ENCODE peak calls at places on chromosome 1, in five cellular contexts. One of them, this sample, is unnamed.

GRCh38 chr1:243851765-243852164 is 1.7 kb upstream of the AKT3 start:
- DNase-seq in anterior cingulate cortex: no peak
- DNase-seq in choroid plexus epithelial cell: no peak
- DNase-seq in fibroblast of mammary gland: no peak
- DNase-seq in mucosa of gallbladder: no peak
- DNase-seq in this sample: no peak

GRCh38 chr1:181504294-181505115 is 21.2 kb downstream of the CACNA1E start:
- DNase-seq in anterior cingulate cortex: no peak
- DNase-seq in choroid plexus epithelial cell: peak
- DNase-seq in fibroblast of mammary gland: peak
- DNase-seq in mucosa of gallbladder: no peak
- DNase-seq in this sample: peak

GRCh38 chr1:162023547-162024501 is at the start of gene OLFML2B:
- DNase-seq in anterior cingulate cortex: peak
- DNase-seq in choroid plexus epithelial cell: peak
- DNase-seq in fibroblast of mammary gland: peak
- DNase-seq in mucosa of gallbladder: peak
- DNase-seq in this sample: peak

GRCh38 chr1:68459091-68459490 is 9.3 kb upstream of the RPE65 start:
- DNase-seq in anterior cingulate cortex: no peak
- DNase-seq in choroid plexus epithelial cell: no peak
- DNase-seq in fibroblast of mammary gland: no peak
- DNase-seq in mucosa of gallbladder: no peak
- DNase-seq in this sample: no peak

GRCh38 chr1:23344987-23345472 is 946 bp upstream of the HNRNPR start:
- DNase-seq in anterior cingulate cortex: no peak
- DNase-seq in choroid plexus epithelial cell: no peak
- DNase-seq in fibroblast of mammary gland: peak
- DNase-seq in mucosa of gallbladder: no peak
- DNase-seq in this sample: peak

GRCh38 chr1:42456754-42457089 is 379 bp downstream of the PPCS start:
- DNase-seq in anterior cingulate cortex: no peak
- DNase-seq in choroid plexus epithelial cell: peak
- DNase-seq in fibroblast of mammary gland: peak
- DNase-seq in mucosa of gallbladder: peak
- DNase-seq in this sample: no peak

GRCh38 chr1:76086597-76086996 is 12.1 kb downstream of the ST6GALNAC3 start:
- DNase-seq in anterior cingulate cortex: no peak
- DNase-seq in choroid plexus epithelial cell: no peak
- DNase-seq in fibroblast of mammary gland: no peak
- DNase-seq in mucosa of gallbladder: no peak
- DNase-seq in this sample: peak

GRCh38 chr1:16207318-16208269 is 4.9 kb downstream of the ARHGEF19 start:
- DNase-seq in anterior cingulate cortex: no peak
- DNase-seq in choroid plexus epithelial cell: no peak
- DNase-seq in fibroblast of mammary gland: peak
- DNase-seq in mucosa of gallbladder: no peak
- DNase-seq in this sample: no peak

GRCh38 chr1:218656301-218657037 is 311.3 kb downstream of the TGFB2 start:
- DNase-seq in anterior cingulate cortex: no peak
- DNase-seq in choroid plexus epithelial cell: no peak
- DNase-seq in fibroblast of mammary gland: peak
- DNase-seq in mucosa of gallbladder: no peak
- DNase-seq in this sample: peak

GRCh38 chr1:223833948-223834347 is 11.8 kb downstream of the TP53BP2 start:
- DNase-seq in anterior cingulate cortex: no peak
- DNase-seq in choroid plexus epithelial cell: no peak
- DNase-seq in fibroblast of mammary gland: no peak
- DNase-seq in mucosa of gallbladder: no peak
- DNase-seq in this sample: no peak

GRCh38 chr1:156667968-156668709 is 9.1 kb downstream of the NES start:
- DNase-seq in anterior cingulate cortex: no peak
- DNase-seq in choroid plexus epithelial cell: no peak
- DNase-seq in fibroblast of mammary gland: no peak
- DNase-seq in mucosa of gallbladder: peak
- DNase-seq in this sample: no peak

GRCh38 chr1:201218409-201218808 is 27.8 kb downstream of the IGFN1 start:
- DNase-seq in anterior cingulate cortex: no peak
- DNase-seq in choroid plexus epithelial cell: no peak
- DNase-seq in fibroblast of mammary gland: no peak
- DNase-seq in mucosa of gallbladder: no peak
- DNase-seq in this sample: no peak

GRCh38 chr1:228471762-228472398 is 15.3 kb upstream of the RNF187 start:
- DNase-seq in anterior cingulate cortex: no peak
- DNase-seq in choroid plexus epithelial cell: peak
- DNase-seq in fibroblast of mammary gland: peak
- DNase-seq in mucosa of gallbladder: no peak
- DNase-seq in this sample: peak

GRCh38 chr1:208083016-208083714 is 161.0 kb downstream of the PLXNA2 start:
- DNase-seq in anterior cingulate cortex: no peak
- DNase-seq in choroid plexus epithelial cell: no peak
- DNase-seq in fibroblast of mammary gland: no peak
- DNase-seq in mucosa of gallbladder: no peak
- DNase-seq in this sample: no peak

GRCh38 chr1:68167211-68167610 is 65.1 kb downstream of the WLS start:
- DNase-seq in anterior cingulate cortex: no peak
- DNase-seq in choroid plexus epithelial cell: no peak
- DNase-seq in fibroblast of mammary gland: no peak
- DNase-seq in mucosa of gallbladder: no peak
- DNase-seq in this sample: no peak

GRCh38 chr1:22321917-22322316 is 129.7 kb upstream of the ZBTB40 start:
- DNase-seq in anterior cingulate cortex: no peak
- DNase-seq in choroid plexus epithelial cell: no peak
- DNase-seq in fibroblast of mammary gland: no peak
- DNase-seq in mucosa of gallbladder: no peak
- DNase-seq in this sample: no peak

GRCh38 chr1:247360116-247360898 is 28.6 kb upstream of the ZNF496 start:
- DNase-seq in anterior cingulate cortex: no peak
- DNase-seq in choroid plexus epithelial cell: peak
- DNase-seq in fibroblast of mammary gland: peak
- DNase-seq in mucosa of gallbladder: no peak
- DNase-seq in this sample: no peak

GRCh38 chr1:45265244-45265643 is 58.8 kb upstream of the ZSWIM5 start:
- DNase-seq in anterior cingulate cortex: no peak
- DNase-seq in choroid plexus epithelial cell: no peak
- DNase-seq in fibroblast of mammary gland: no peak
- DNase-seq in mucosa of gallbladder: no peak
- DNase-seq in this sample: no peak

GRCh38 chr1:1136547-1137230 is 20.8 kb upstream of the C1orf159 start:
- DNase-seq in anterior cingulate cortex: no peak
- DNase-seq in choroid plexus epithelial cell: no peak
- DNase-seq in fibroblast of mammary gland: no peak
- DNase-seq in mucosa of gallbladder: peak
- DNase-seq in this sample: no peak

GRCh38 chr1:53944469-53945182 is 873 bp downstream of the IFT25 start:
- DNase-seq in anterior cingulate cortex: no peak
- DNase-seq in choroid plexus epithelial cell: peak
- DNase-seq in fibroblast of mammary gland: peak
- DNase-seq in mucosa of gallbladder: no peak
- DNase-seq in this sample: peak

GRCh38 chr1:81550753-81551152 is 250.0 kb upstream of the ADGRL2 start:
- DNase-seq in anterior cingulate cortex: no peak
- DNase-seq in choroid plexus epithelial cell: no peak
- DNase-seq in fibroblast of mammary gland: peak
- DNase-seq in mucosa of gallbladder: no peak
- DNase-seq in this sample: no peak

GRCh38 chr1:201693887-201694614 is 134.9 kb upstream of the IPO9 start:
- DNase-seq in anterior cingulate cortex: peak
- DNase-seq in choroid plexus epithelial cell: no peak
- DNase-seq in fibroblast of mammary gland: no peak
- DNase-seq in mucosa of gallbladder: no peak
- DNase-seq in this sample: no peak

GRCh38 chr1:100354971-100355394 is 2.7 kb downstream of the CDC14A start:
- DNase-seq in anterior cingulate cortex: no peak
- DNase-seq in choroid plexus epithelial cell: peak
- DNase-seq in fibroblast of mammary gland: peak
- DNase-seq in mucosa of gallbladder: no peak
- DNase-seq in this sample: no peak

GRCh38 chr1:36696261-36696940 is 213.7 kb upstream of the CSF3R start:
- DNase-seq in anterior cingulate cortex: no peak
- DNase-seq in choroid plexus epithelial cell: no peak
- DNase-seq in fibroblast of mammary gland: no peak
- DNase-seq in mucosa of gallbladder: no peak
- DNase-seq in this sample: no peak

GRCh38 chr1:181344091-181344490 is 139.2 kb upstream of the CACNA1E start:
- DNase-seq in anterior cingulate cortex: no peak
- DNase-seq in choroid plexus epithelial cell: no peak
- DNase-seq in fibroblast of mammary gland: no peak
- DNase-seq in mucosa of gallbladder: no peak
- DNase-seq in this sample: no peak

GRCh38 chr1:32919811-32920733 is 18.9 kb upstream of the TMEM54 start:
- DNase-seq in anterior cingulate cortex: no peak
- DNase-seq in choroid plexus epithelial cell: peak
- DNase-seq in fibroblast of mammary gland: peak
- DNase-seq in mucosa of gallbladder: no peak
- DNase-seq in this sample: peak

GRCh38 chr1:30318864-30319718 is 404.3 kb downstream of the MATN1 start:
- DNase-seq in anterior cingulate cortex: no peak
- DNase-seq in choroid plexus epithelial cell: no peak
- DNase-seq in fibroblast of mammary gland: no peak
- DNase-seq in mucosa of gallbladder: no peak
- DNase-seq in this sample: no peak

GRCh38 chr1:234072793-234073192 is 168.3 kb downstream of the SLC35F3 start:
- DNase-seq in anterior cingulate cortex: no peak
- DNase-seq in choroid plexus epithelial cell: no peak
- DNase-seq in fibroblast of mammary gland: no peak
- DNase-seq in mucosa of gallbladder: no peak
- DNase-seq in this sample: no peak

GRCh38 chr1:236638935-236639334 is 34.6 kb upstream of the HEATR1 start:
- DNase-seq in anterior cingulate cortex: no peak
- DNase-seq in choroid plexus epithelial cell: no peak
- DNase-seq in fibroblast of mammary gland: no peak
- DNase-seq in mucosa of gallbladder: no peak
- DNase-seq in this sample: no peak

GRCh38 chr1:178093958-178094751 is at the start of gene RASAL2:
- DNase-seq in anterior cingulate cortex: peak
- DNase-seq in choroid plexus epithelial cell: peak
- DNase-seq in fibroblast of mammary gland: peak
- DNase-seq in mucosa of gallbladder: peak
- DNase-seq in this sample: peak

GRCh38 chr1:203504400-203505250 is 10.7 kb downstream of the OPTC start:
- DNase-seq in anterior cingulate cortex: peak
- DNase-seq in choroid plexus epithelial cell: peak
- DNase-seq in fibroblast of mammary gland: peak
- DNase-seq in mucosa of gallbladder: peak
- DNase-seq in this sample: peak

GRCh38 chr1:119276558-119276957 is 92.0 kb upstream of the HAO2 start:
- DNase-seq in anterior cingulate cortex: no peak
- DNase-seq in choroid plexus epithelial cell: peak
- DNase-seq in fibroblast of mammary gland: no peak
- DNase-seq in mucosa of gallbladder: no peak
- DNase-seq in this sample: no peak

GRCh38 chr1:215568287-215568692 is 1.2 kb downstream of the KCTD3 start:
- DNase-seq in anterior cingulate cortex: peak
- DNase-seq in choroid plexus epithelial cell: peak
- DNase-seq in fibroblast of mammary gland: peak
- DNase-seq in mucosa of gallbladder: no peak
- DNase-seq in this sample: peak

GRCh38 chr1:241591317-241591716 is 48.9 kb downstream of the CHML start:
- DNase-seq in anterior cingulate cortex: no peak
- DNase-seq in choroid plexus epithelial cell: peak
- DNase-seq in fibroblast of mammary gland: peak
- DNase-seq in mucosa of gallbladder: no peak
- DNase-seq in this sample: peak

GRCh38 chr1:169163059-169163458 is 56.6 kb downstream of the ATP1B1 start:
- DNase-seq in anterior cingulate cortex: peak
- DNase-seq in choroid plexus epithelial cell: no peak
- DNase-seq in fibroblast of mammary gland: peak
- DNase-seq in mucosa of gallbladder: no peak
- DNase-seq in this sample: peak

GRCh38 chr1:23576338-23577055 is 17.2 kb upstream of the ID3 start:
- DNase-seq in anterior cingulate cortex: no peak
- DNase-seq in choroid plexus epithelial cell: peak
- DNase-seq in fibroblast of mammary gland: no peak
- DNase-seq in mucosa of gallbladder: no peak
- DNase-seq in this sample: no peak

GRCh38 chr1:220680085-220680687 is 10.0 kb upstream of the C1orf115 start:
- DNase-seq in anterior cingulate cortex: peak
- DNase-seq in choroid plexus epithelial cell: peak
- DNase-seq in fibroblast of mammary gland: peak
- DNase-seq in mucosa of gallbladder: no peak
- DNase-seq in this sample: peak